ENCODE peak calls at places on chromosomes 3 and 15, in six cellular contexts. G is amniotic epithelial cell, F is RCC 7860, O is mesothelial cell of epicardium, H is natural killer cell, L is T-helper 1 cell. N is an unnamed sample.

GRCh38 chr3:73144276-73144675 is 82.8 kb downstream of the EBLN2 start:
- DNase-seq in G (peak; percentile 89), O (no peak), H (no peak), F (no peak), L (no peak), N (no peak)

GRCh38 chr3:122982202-122983185 is 45.1 kb downstream of the SEMA5B start:
- DNase-seq in G (no peak), L (no peak), O (no peak), H (no peak), F (no peak), N (no peak)

GRCh38 chr15:95182081-95182480 is 950.7 kb downstream of the MCTP2 start:
- DNase-seq in O (no peak), L (no peak), G (no peak), H (no peak), F (peak; percentile 70), N (no peak)

GRCh38 chr3:175075269-175075668 is 216.1 kb downstream of the NAALADL2 start:
- DNase-seq in L (no peak), F (no peak), H (no peak), O (no peak), G (peak; percentile 7), N (no peak)

GRCh38 chr3:134709563-134710312 is 58.9 kb upstream of the KY start:
- DNase-seq in H (no peak), L (no peak), F (peak; percentile 75), O (no peak), G (peak; percentile 2), N (no peak)

GRCh38 chr3:140177943-140178342 is 243.0 kb downstream of the CLSTN2 start:
- DNase-seq in G (no peak), H (no peak), O (no peak), L (no peak), F (no peak), N (no peak)

GRCh38 chr15:56471440-56472069 is 6.6 kb upstream of the MNS1 start:
- DNase-seq in F (no peak), L (no peak), H (no peak), O (no peak), G (no peak), N (no peak)

GRCh38 chr3:60064210-60065178 is 1014.7 kb upstream of the CFAP20DC start:
- DNase-seq in L (no peak), F (no peak), O (no peak), H (no peak), G (no peak), N (no peak)

GRCh38 chr15:78668987-78669386 is 28.0 kb upstream of the CHRNB4 start:
- DNase-seq in F (no peak), L (no peak), O (no peak), G (no peak), H (no peak), N (no peak)

N was measured in activated B cell treated with CpG ODN at 0.5 μM for 24 hours.